ENCODE peak calls at places on chromosomes 4 and X, in five cellular contexts. U is nucleus accumbens; M is brain microvascular endothelial cell; I is NCI-H1092; N is stimulated activated CD4-positive, alpha-beta T cell treated with anti-CD3 and anti-CD28 coated beads, Interleukin-4, amount 100 ng/mL, for 48 hours. Y is an unnamed sample.
A peak's percentile ranks its signal among the peaks of the same experiment; 100 is the strongest.

GRCh38 chr4:6576512-6576911 is 1.5 kb downstream of the MAN2B2 start:
- DNase-seq in M (no peak), U (no peak), N (no peak), I (no peak), Y (no peak)

GRCh38 chrX:104085477-104085876 is 9.4 kb upstream of the TMSB15C start:
- DNase-seq in M (no peak), I (no peak), N (no peak), U (no peak), Y (no peak)

GRCh38 chrX:10030570-10030969 is 63.4 kb downstream of the CLDN34 start:
- DNase-seq in U (no peak), M (peak; percentile 81), I (no peak), N (no peak), Y (no peak)

GRCh38 chr4:47836655-47837581 is 949 bp downstream of the CORIN start:
- DNase-seq in I (peak; percentile 63), U (peak; percentile 16), M (peak; percentile 84), N (peak; percentile 52), Y (peak; percentile 54)

GRCh38 chrX:39721570-39722279 is 376.0 kb downstream of the BCOR start:
- DNase-seq in M (peak; percentile 56), U (no peak), N (no peak), I (no peak), Y (no peak)

GRCh38 chrX:57286507-57287251 is at the start of gene FAAH2:
- DNase-seq in N (peak; percentile 41), M (no peak), U (no peak), I (peak; percentile 44), Y (no peak)

GRCh38 chrX:119880552-119881437 is 9.2 kb downstream of the NDUFA1 start:
- DNase-seq in U (no peak), M (peak; percentile 55), I (peak; percentile 19), N (no peak), Y (peak; percentile 11)

GRCh38 chrX:45781901-45782553 is 581.4 kb upstream of the DIPK2B start:
- DNase-seq in U (no peak), M (no peak), N (no peak), I (no peak), Y (no peak)

GRCh38 chr4:25161599-25161960 is 1.3 kb upstream of the SEPSECS start:
- DNase-seq in M (no peak), U (no peak), N (no peak), I (no peak), Y (no peak)

GRCh38 chr4:170052919-170053318 is 26.7 kb upstream of the MFAP3L start:
- DNase-seq in N (no peak), M (no peak), I (no peak), U (no peak), Y (no peak)

GRCh38 chr4:107034091-107034698 is 1.9 kb downstream of the DKK2 start:
- DNase-seq in U (no peak), N (no peak), I (no peak), M (peak; percentile 45), Y (peak; percentile 47)

GRCh38 chrX:150547511-150548115 is 20.8 kb upstream of the MTM1 start:
- DNase-seq in U (peak; percentile 82), M (peak; percentile 4), N (no peak), I (peak; percentile 44), Y (peak; percentile 76)

GRCh38 chr4:107835409-107835808 is 10.7 kb downstream of the SGMS2 start:
- DNase-seq in U (no peak), N (no peak), I (no peak), M (peak; percentile 10), Y (no peak)

GRCh38 chr4:58216461-58216860 is 1106.3 kb upstream of the IGFBP7 start:
- DNase-seq in U (no peak), M (no peak), I (no peak), N (no peak), Y (no peak)

GRCh38 chrX:38987135-38987780 is 186.0 kb downstream of the MID1IP1 start:
- DNase-seq in N (no peak), M (no peak), I (no peak), U (no peak), Y (no peak)

GRCh38 chrX:53584891-53585290 is 101.6 kb downstream of the HUWE1 start:
- DNase-seq in U (no peak), M (no peak), N (no peak), I (no peak), Y (peak; percentile 48)

GRCh38 chrX:100819837-100820666 is at the start of gene CSTF2:
- DNase-seq in M (peak; percentile 72), U (peak; percentile 56), I (peak; percentile 79), N (peak; percentile 68), Y (peak; percentile 78)

GRCh38 chr4:121360496-121360895 is 20.3 kb downstream of the QRFPR start:
- DNase-seq in U (no peak), N (no peak), I (no peak), M (no peak), Y (no peak)

GRCh38 chr4:156659570-156659969 is 312.0 kb downstream of the PDGFC start:
- DNase-seq in U (no peak), I (no peak), M (no peak), N (no peak), Y (no peak)

GRCh38 chrX:125404667-125405160 is 85.0 kb downstream of the TEX13C start:
- DNase-seq in I (no peak), U (no peak), M (no peak), N (no peak), Y (no peak)

GRCh38 chr4:152968806-152969394 is 32.8 kb downstream of the FHDC1 start:
- DNase-seq in I (no peak), N (no peak), M (no peak), U (no peak), Y (no peak)

GRCh38 chr4:146852365-146852764 is 93.3 kb downstream of the TTC29 start:
- DNase-seq in N (no peak), I (no peak), U (peak; percentile 1), M (no peak), Y (peak; percentile 22)

GRCh38 chrX:84205276-84205675 is 17.3 kb upstream of the RPS6KA6 start:
- DNase-seq in M (no peak), U (no peak), I (no peak), N (no peak), Y (no peak)

GRCh38 chr4:118345813-118346212 is 7.0 kb downstream of the PRSS12 start:
- DNase-seq in U (no peak), M (no peak), N (no peak), I (no peak), Y (no peak)

GRCh38 chrX:317424-318067 is 1.1 kb downstream of the GTPBP6 start:
- DNase-seq in I (no peak), U (no peak), M (no peak), N (no peak), Y (no peak)

GRCh38 chrX:1788300-1788911 is 173.5 kb downstream of the ASMT start:
- DNase-seq in U (no peak), N (no peak), I (no peak), M (no peak), Y (no peak)

GRCh38 chrX:133335027-133335426 is 80.3 kb downstream of the GPC4 start:
- DNase-seq in I (no peak), M (peak; percentile 5), U (no peak), N (peak; percentile 2), Y (peak; percentile 35)

GRCh38 chr4:184472540-184473264 is 1.6 kb downstream of the IRF2 start:
- DNase-seq in M (peak; percentile 30), I (peak; percentile 14), U (peak; percentile 74), N (peak; percentile 41), Y (peak; percentile 63)

GRCh38 chr4:3387943-3388348 is 53.8 kb upstream of the HGFAC start:
- DNase-seq in N (no peak), M (peak; percentile 45), I (no peak), U (no peak), Y (peak; percentile 69)

GRCh38 chrX:17295788-17296187 is 79.2 kb upstream of the NHS start:
- DNase-seq in U (no peak), I (no peak), N (no peak), M (no peak), Y (no peak)